ENCODE peak calls at places on chromosome 2, in six cellular contexts. B is IMR-90, W is sigmoid colon, E is A549, T is GM23248, Q is neuronal stem cell. V is an unnamed sample.
A peak's percentile ranks its signal among the peaks of the same experiment; 100 is the strongest.

GRCh38 chr2:217162533-217162932 is 302.7 kb upstream of the TNP1 start:
- DNase-seq in B (peak; percentile 99), W (no peak), E (no peak), T (peak; percentile 81), Q (no peak), V (peak; percentile 93)

GRCh38 chr2:145006957-145007672 is 487.2 kb upstream of the ZEB2 start:
- DNase-seq in B (peak; percentile 98), W (no peak), E (peak; percentile 22), T (peak; percentile 99), Q (no peak), V (peak; percentile 78)

GRCh38 chr2:121036226-121036692 is 248.7 kb downstream of the TFCP2L1 start:
- DNase-seq in B (no peak), W (no peak), E (no peak), T (no peak), Q (no peak), V (no peak)

GRCh38 chr2:3605013-3605961 is 10.4 kb downstream of the COLEC11 start:
- DNase-seq in B (no peak), W (peak; percentile 62), E (peak; percentile 95), T (peak; percentile 64), Q (no peak), V (no peak)

GRCh38 chr2:38740851-38741541 is 10.2 kb downstream of the SRSF7 start:
- DNase-seq in B (peak; percentile 53), W (no peak), E (peak; percentile 73), T (peak; percentile 69), Q (peak; percentile 29), V (no peak)

GRCh38 chr2:40332096-40332826 is 119.6 kb downstream of the SLC8A1 start:
- DNase-seq in B (peak; percentile 86), W (no peak), E (peak; percentile 5), T (peak; percentile 29), Q (no peak), V (peak; percentile 44)

GRCh38 chr2:10028988-10029874 is 14.1 kb upstream of the KLF11 start:
- DNase-seq in B (no peak), W (peak; percentile 82), E (no peak), T (peak; percentile 30), Q (no peak), V (no peak)

GRCh38 chr2:239719791-239720410 is 305.2 kb downstream of the NDUFA10 start:
- DNase-seq in B (no peak), W (peak; percentile 46), E (no peak), T (no peak), Q (no peak), V (no peak)

GRCh38 chr2:120948662-120949011 is 213.0 kb downstream of the GLI2 start:
- DNase-seq in B (no peak), W (no peak), E (no peak), T (no peak), Q (no peak), V (no peak)

GRCh38 chr2:239165206-239165831 is 235.5 kb downstream of the HDAC4 start:
- DNase-seq in B (no peak), W (peak; percentile 62), E (no peak), T (no peak), Q (no peak), V (no peak)

GRCh38 chr2:4272261-4272858 is 569.0 kb downstream of the DCDC2C start:
- DNase-seq in B (no peak), W (no peak), E (no peak), T (no peak), Q (no peak), V (no peak)

GRCh38 chr2:7019191-7019590 is 102.0 kb downstream of the RNF144A start:
- DNase-seq in B (no peak), W (no peak), E (no peak), T (no peak), Q (no peak), V (no peak)

GRCh38 chr2:14577843-14578242 is 54.7 kb upstream of the LRATD1 start:
- DNase-seq in B (no peak), W (no peak), E (no peak), T (no peak), Q (no peak), V (no peak)

GRCh38 chr2:80091237-80091636 is 213.3 kb downstream of the LRRTM1 start:
- DNase-seq in B (no peak), W (no peak), E (no peak), T (no peak), Q (no peak), V (no peak)

GRCh38 chr2:7353571-7353970 is 436.4 kb downstream of the RNF144A start:
- DNase-seq in B (no peak), W (no peak), E (no peak), T (no peak), Q (no peak), V (no peak)

GRCh38 chr2:240436626-240437180 is 1.2 kb downstream of the GPC1 start:
- DNase-seq in B (peak; percentile 43), W (peak; percentile 73), E (no peak), T (peak; percentile 62), Q (no peak), V (no peak)

GRCh38 chr2:172427990-172428840 is 829 bp downstream of the ITGA6 start:
- DNase-seq in B (no peak), W (no peak), E (peak; percentile 41), T (peak; percentile 60), Q (peak; percentile 42), V (no peak)

GRCh38 chr2:186588940-186589732 is 720 bp upstream of the ITGAV start:
- DNase-seq in B (no peak), W (no peak), E (no peak), T (peak; percentile 39), Q (no peak), V (no peak)

GRCh38 chr2:241801611-241802420 is 7.2 kb upstream of the NEU4 start:
- DNase-seq in B (no peak), W (peak; percentile 56), E (no peak), T (no peak), Q (no peak), V (no peak)

GRCh38 chr2:187842978-187843847 is 289.0 kb upstream of the TFPI start:
- DNase-seq in B (peak; percentile 78), W (no peak), E (peak; percentile 15), T (peak; percentile 81), Q (peak; percentile 57), V (peak; percentile 55)

GRCh38 chr2:185700883-185701282 is 37.7 kb upstream of the FSIP2 start:
- DNase-seq in B (no peak), W (no peak), E (no peak), T (no peak), Q (no peak), V (no peak)

GRCh38 chr2:184444217-184444616 is 154.1 kb upstream of the ZNF804A start:
- DNase-seq in B (no peak), W (no peak), E (no peak), T (no peak), Q (no peak), V (no peak)

GRCh38 chr2:129004485-129004884 is 685.8 kb upstream of the HS6ST1 start:
- DNase-seq in B (no peak), W (no peak), E (no peak), T (no peak), Q (no peak), V (no peak)

GRCh38 chr2:196566969-196567666 is 72.4 kb upstream of the CCDC150 start:
- DNase-seq in B (peak; percentile 9), W (no peak), E (no peak), T (peak; percentile 34), Q (no peak), V (no peak)

GRCh38 chr2:226837334-226837733 is 1.5 kb downstream of the RHBDD1 start:
- DNase-seq in B (no peak), W (no peak), E (no peak), T (no peak), Q (no peak), V (no peak)

GRCh38 chr2:178277741-178278197 is 83.5 kb downstream of the OSBPL6 start:
- DNase-seq in B (peak; percentile 28), W (no peak), E (no peak), T (peak; percentile 23), Q (peak; percentile 11), V (no peak)

GRCh38 chr2:166773268-166773949 is 114.9 kb upstream of the XIRP2 start:
- DNase-seq in B (no peak), W (no peak), E (no peak), T (no peak), Q (no peak), V (no peak)

GRCh38 chr2:37459095-37459981 is 114.9 kb downstream of the QPCT start:
- DNase-seq in B (peak; percentile 89), W (no peak), E (no peak), T (peak; percentile 83), Q (no peak), V (peak; percentile 39)

DNA sequence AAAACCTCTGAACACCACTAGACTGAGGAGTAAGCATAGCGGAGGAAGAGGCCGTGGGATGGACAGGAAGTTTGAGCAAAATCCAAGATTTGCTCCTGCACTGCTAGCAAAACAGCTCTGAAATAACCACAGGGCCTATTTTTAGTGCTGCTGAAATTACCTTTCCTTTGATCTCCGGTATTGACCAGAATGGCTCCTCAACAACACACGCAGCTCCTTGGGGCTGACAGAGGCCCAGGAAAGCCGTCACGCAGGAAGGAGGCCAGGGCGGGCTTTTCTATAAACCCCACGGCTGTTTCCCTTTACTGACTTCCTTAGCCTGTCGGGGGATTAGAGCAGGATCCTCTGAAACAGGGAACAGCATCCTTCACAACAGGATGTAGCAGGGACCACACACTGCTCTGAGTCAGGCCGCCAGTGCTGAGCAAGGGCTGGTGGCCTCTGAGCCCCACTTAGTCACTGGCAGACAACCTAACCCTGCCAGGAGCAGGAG is 80.8 kb upstream of the LCLAT1 start:
- DNase-seq in B (peak; percentile 68), W (no peak), E (no peak), T (peak; percentile 70), Q (no peak), V (no peak)
- H3K27ac ChIP-seq in B (peak overlapping the region; percentile 44), W (peak overlapping the region; percentile 33), E (no peak overlapping the region), T (peak overlapping the region; percentile 92), Q (no peak overlapping the region), V (peak overlapping the region; percentile 77)

DNA sequence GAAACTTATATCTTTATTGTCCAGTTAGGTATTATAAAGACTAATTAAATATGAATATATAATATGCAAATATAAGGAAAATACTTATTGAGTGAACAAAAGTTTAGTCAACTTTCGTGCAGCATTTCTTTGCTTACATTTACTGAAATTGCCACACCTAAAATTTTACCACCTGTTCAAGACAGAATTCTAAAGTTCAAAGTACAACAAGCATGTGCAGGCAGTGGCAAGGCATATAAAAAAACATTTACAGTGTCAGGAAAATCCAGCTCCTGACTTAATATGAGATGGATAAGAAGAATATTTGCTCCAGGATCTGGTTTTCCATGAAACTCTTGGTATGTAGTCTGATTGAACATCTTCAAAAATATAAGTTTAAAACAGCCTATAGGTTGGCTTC is 4.8 kb downstream of the ITPRID2 start:
- DNase-seq in B (no peak), W (no peak), E (no peak), T (no peak), Q (no peak), V (no peak)
- H3K27ac ChIP-seq in B (no peak overlapping the region), W (no peak overlapping the region), E (no peak overlapping the region), T (no peak overlapping the region), Q (no peak overlapping the region), V (no peak overlapping the region)

GRCh38 chr2:85325466-85325811 is 2.4 kb downstream of the TGOLN2 start:
- DNase-seq in B (no peak), W (no peak), E (no peak), T (no peak), Q (no peak), V (no peak)
- H3K27ac ChIP-seq in B (no peak overlapping the region), W (no peak overlapping the region), E (peak overlapping the region; percentile 18), T (peak overlapping the region; percentile 17), Q (no peak overlapping the region), V (no peak overlapping the region)

DNA sequence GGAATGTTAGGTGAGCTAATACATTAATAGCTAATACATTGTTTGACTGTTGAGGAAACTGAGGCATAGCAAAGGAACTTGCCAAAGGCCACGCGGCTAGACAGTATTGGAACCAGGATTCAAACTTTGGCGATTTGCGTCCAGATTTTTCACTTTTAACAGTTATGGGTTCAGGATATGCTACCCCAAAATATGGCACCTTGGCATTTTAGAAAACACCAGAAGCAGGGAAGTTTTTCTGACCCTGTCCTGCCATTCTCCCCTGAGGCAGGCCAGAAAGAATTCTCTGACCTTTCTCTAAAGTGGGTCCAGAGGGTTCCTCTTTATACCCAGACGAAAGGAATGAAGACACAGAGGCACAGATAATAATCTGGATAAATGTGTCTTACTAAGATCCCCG is 166.9 kb downstream of the MYCN start:
- DNase-seq in B (no peak), W (no peak), E (no peak), T (no peak), Q (no peak), V (no peak)
- H3K27ac ChIP-seq in B (no peak overlapping the region), W (no peak overlapping the region), E (no peak overlapping the region), T (no peak overlapping the region), Q (no peak overlapping the region), V (no peak overlapping the region)